ENCODE peak calls at places on chromosomes 2 and 18, in nine cellular contexts. X is stimulated activated naive CD8-positive, alpha-beta T cell treated with anti-CD3 and anti-CD28 coated beads, Interleukin-15, Interleukin-2, amounts not matched to agents 100 U/mL and 50 U/mL, for 24 hours; R is COR-L47; T is NCI-H345; I is heart right ventricle; Q is GM03348; G is activated naive CD4-positive, alpha-beta T cell; F is CD8-positive, alpha-beta T cell; O is H54. C is an unnamed sample.

GRCh38 chr18:26549103-26549485 is 741 bp upstream of the KCTD1 start:
- DNase-seq in Q (peak), O (no peak), X (peak), F (no peak), I (no peak), R (peak), T (no peak), G (no peak), C (no peak)

GRCh38 chr2:115427436-115427835 is 985.0 kb downstream of the DPP10 start:
- DNase-seq in Q (no peak), R (no peak), T (no peak), F (no peak), I (no peak), G (no peak), O (no peak), X (no peak), C (no peak)

GRCh38 chr18:43681661-43682060 is 404.4 kb upstream of the SYT4 start:
- DNase-seq in Q (no peak), T (no peak), G (no peak), I (no peak), O (no peak), F (no peak), R (no peak), X (no peak), C (no peak)

GRCh38 chr2:214881647-214882205 is 72.2 kb upstream of the BARD1 start:
- DNase-seq in Q (no peak), T (no peak), O (no peak), I (no peak), R (no peak), X (no peak), G (no peak), F (no peak), C (no peak)

GRCh38 chr2:168338292-168338691 is 90.9 kb upstream of the STK39 start:
- DNase-seq in F (no peak), G (no peak), O (no peak), Q (no peak), R (no peak), I (no peak), X (no peak), T (no peak), C (no peak)

GRCh38 chr2:189221811-189222210 is 42.2 kb upstream of the COL5A2 start:
- DNase-seq in O (no peak), Q (peak), I (no peak), X (no peak), T (no peak), R (no peak), F (no peak), G (no peak), C (no peak)

GRCh38 chr2:236363878-236364277 is 99.7 kb upstream of the ASB18 start:
- DNase-seq in X (no peak), T (no peak), Q (no peak), O (no peak), G (no peak), I (no peak), R (no peak), F (no peak), C (no peak)

GRCh38 chr2:211181626-211182025 is 625.2 kb downstream of the CPS1 start:
- DNase-seq in X (no peak), T (no peak), Q (no peak), O (no peak), R (no peak), I (no peak), G (no peak), F (no peak), C (no peak)

GRCh38 chr2:56134861-56135260 is 48.9 kb upstream of the CCDC85A start:
- DNase-seq in Q (no peak), G (no peak), O (no peak), R (no peak), F (no peak), I (no peak), X (no peak), T (no peak), C (no peak)